ENCODE peak calls at places on chromosomes 6 and 20, in five cellular contexts. M, J, D, V and H are unnamed samples.

GRCh38 chr6:122798099-122798641 is 9.1 kb downstream of the SMPDL3A start:
- DNase-seq in J (peak; percentile 56), V (peak; percentile 44), D (no peak), M (no peak), H (peak; percentile 50)

GRCh38 chr20:46666306-46666705 is 15.0 kb upstream of the SLC13A3 start:
- DNase-seq in D (no peak), J (no peak), M (no peak), V (no peak), H (no peak)

GRCh38 chr6:33975631-33976424 is 170.1 kb downstream of the GRM4 start:
- DNase-seq in V (no peak), M (peak; percentile 89), D (no peak), J (no peak), H (no peak)

GRCh38 chr6:157255079-157255478 is 68.2 kb downstream of the TMEM242 start:
- DNase-seq in D (no peak), M (no peak), V (no peak), J (no peak), H (no peak)

GRCh38 chr20:37346232-37346525 is 239 bp downstream of the SRC start:
- DNase-seq in J (no peak), D (no peak), M (no peak), V (no peak), H (peak; percentile 56)

GRCh38 chr6:13181398-13181797 is 146.9 kb downstream of the TBC1D7 start:
- DNase-seq in M (no peak), J (no peak), D (no peak), V (no peak), H (no peak)

GRCh38 chr20:59159091-59159821 is 4.4 kb upstream of the ZNF831 start:
- DNase-seq in V (no peak), J (no peak), D (peak; percentile 81), M (peak; percentile 73), H (no peak)

GRCh38 chr6:25016311-25016710 is 80.6 kb upstream of the RIPOR2 start:
- DNase-seq in V (peak; percentile 60), D (no peak), M (no peak), J (no peak), H (peak; percentile 53)

GRCh38 chr6:105642708-105643107 is 239.8 kb upstream of the PREP start:
- DNase-seq in J (no peak), D (no peak), M (no peak), V (peak; percentile 66), H (peak; percentile 81)

GRCh38 chr6:112827793-112828192 is 480.7 kb downstream of the RFPL4B start:
- DNase-seq in M (no peak), D (no peak), J (no peak), V (peak; percentile 42), H (no peak)

GRCh38 chr6:122494665-122495272 is 23.2 kb upstream of the SERINC1 start:
- DNase-seq in V (no peak), J (no peak), D (no peak), M (no peak), H (no peak)

GRCh38 chr20:63493563-63494020 is 5.3 kb downstream of the EEF1A2 start:
- DNase-seq in M (no peak), V (no peak), D (no peak), J (no peak), H (no peak)

GRCh38 chr20:51360451-51361230 is 181.9 kb downstream of the NFATC2 start:
- DNase-seq in M (no peak), D (no peak), V (peak; percentile 98), J (peak; percentile 83), H (peak; percentile 89)

GRCh38 chr6:170416303-170416702 is 109.7 kb downstream of the FAM120B start:
- DNase-seq in J (no peak), V (no peak), D (no peak), M (no peak), H (no peak)

GRCh38 chr6:29071831-29072723 is 15.0 kb downstream of the OR2B3 start:
- DNase-seq in J (peak; percentile 9), V (peak; percentile 15), M (peak; percentile 61), D (no peak), H (peak; percentile 15)

GRCh38 chr20:341682-342081 is 5.2 kb upstream of the NRSN2 start:
- DNase-seq in M (no peak), J (peak; percentile 61), D (no peak), V (peak; percentile 70), H (peak; percentile 36)